ENCODE peak calls at places on chromosomes 2 and 18, in four cellular contexts. H is GM23248, D is NCI-H748 treated with DMSO at 0.1 percent for 48 hours, Q is body of pancreas. N is an unnamed sample.

GRCh38 chr2:7707723-7708122 is 790.5 kb downstream of the RNF144A start:
- DNase-seq in H (peak), D (no peak), Q (no peak), N (peak)

GRCh38 chr18:32804126-32804888 is 31.5 kb upstream of the KLHL14 start:
- DNase-seq in H (no peak), D (no peak), Q (no peak), N (no peak)

GRCh38 chr18:71293322-71293721 is 1004.5 kb downstream of the SOCS6 start:
- DNase-seq in H (no peak), D (no peak), Q (no peak), N (peak)

GRCh38 chr2:626491-627339 is 50.5 kb downstream of the TMEM18 start:
- DNase-seq in H (no peak), D (no peak), Q (no peak), N (no peak)

GRCh38 chr2:68253211-68254068 is 1.1 kb upstream of the PPP3R1 start:
- DNase-seq in H (peak), D (no peak), Q (no peak), N (peak)

GRCh38 chr2:188884051-188884450 is 90.1 kb upstream of the COL3A1 start:
- DNase-seq in H (peak), D (no peak), Q (no peak), N (no peak)

GRCh38 chr2:188394931-188395330 is 103.3 kb downstream of the GULP1 start:
- DNase-seq in H (no peak), D (no peak), Q (peak), N (no peak)

GRCh38 chr2:39118786-39119499 is 1.9 kb downstream of the SOS1 start:
- DNase-seq in H (peak), D (no peak), Q (no peak), N (no peak)

GRCh38 chr18:55115606-55116005 is 156.3 kb upstream of the CCDC68 start:
- DNase-seq in H (peak), D (no peak), Q (no peak), N (peak)

GRCh38 chr18:59140287-59140885 is 702 bp downstream of the SEC11C start:
- DNase-seq in H (peak), D (peak), Q (peak), N (peak)

GRCh38 chr2:239323473-239323872 is 77.3 kb downstream of the HDAC4 start:
- DNase-seq in H (no peak), D (no peak), Q (no peak), N (no peak)

GRCh38 chr18:63298393-63299015 is 21.1 kb downstream of the BCL2 start:
- DNase-seq in H (no peak), D (no peak), Q (no peak), N (no peak)

GRCh38 chr2:107633580-107634147 is 193.0 kb upstream of the RGPD4 start:
- DNase-seq in H (peak), D (no peak), Q (no peak), N (peak)

GRCh38 chr2:70685771-70686171 is 82.2 kb downstream of the ADD2 start:
- DNase-seq in H (no peak), D (no peak), Q (no peak), N (no peak)

GRCh38 chr2:106825161-106825560 is 60.8 kb downstream of the ST6GAL2 start:
- DNase-seq in H (no peak), D (no peak), Q (no peak), N (no peak)

GRCh38 chr2:112155331-112156151 is 17.4 kb downstream of the FBLN7 start:
- DNase-seq in H (no peak), D (no peak), Q (no peak), N (no peak)

GRCh38 chr2:232458661-232459418 is 2.9 kb downstream of the ALPI start:
- DNase-seq in H (no peak), D (no peak), Q (no peak), N (no peak)

GRCh38 chr2:54122939-54123338 is 7.5 kb downstream of the ACYP2 start:
- DNase-seq in H (peak), D (no peak), Q (no peak), N (peak)

GRCh38 chr18:46379323-46379950 is 275.3 kb downstream of the HAUS1 start:
- DNase-seq in H (no peak), D (no peak), Q (no peak), N (no peak)

GRCh38 chr2:16071039-16071864 is 130.9 kb downstream of the MYCN start:
- DNase-seq in H (no peak), D (no peak), Q (no peak), N (no peak)

GRCh38 chr18:3447895-3448844 is 1.8 kb upstream of the TGIF1 start:
- DNase-seq in H (peak), D (peak), Q (peak), N (peak)

GRCh38 chr18:22467760-22468553 is 50.2 kb upstream of the CTAGE1 start:
- DNase-seq in H (peak), D (no peak), Q (no peak), N (peak)

GRCh38 chr2:120346667-120347358 is 877 bp downstream of the INHBB start:
- DNase-seq in H (peak), D (peak), Q (no peak), N (peak)

GRCh38 chr2:111100765-111101162 is 19.9 kb upstream of the BCL2L11 start:
- DNase-seq in H (no peak), D (no peak), Q (no peak), N (peak)

N was measured in bronchial epithelial cell.